ENCODE peak calls at places on chromosomes 1 and 21, in seven cellular contexts. M is NCI-H2171 treated with DMSO at 0.1 percent for 48 hours; Y is HL-60; L is EL; K is nephron progenitor cell; E is RPMI8226; Z is stimulated activated CD8-positive, alpha-beta memory T cell treated with anti-CD3 and anti-CD28 coated beads, Interleukin-7, amount 100 ng/mL, for 4 hours. Q is an unnamed sample.

GRCh38 chr1:228151526-228151925 is 1.8 kb downstream of the GJC2 start:
- DNase-seq in M (no peak), Y (no peak), L (no peak), K (no peak), E (no peak), Z (no peak), Q (no peak)

GRCh38 chr1:186286615-186287317 is 88.3 kb downstream of the TPR start:
- DNase-seq in M (no peak), Y (no peak), L (peak), K (no peak), E (no peak), Z (no peak), Q (no peak)

GRCh38 chr1:63705058-63705457 is 68.8 kb upstream of the ROR1 start:
- DNase-seq in M (no peak), Y (no peak), L (no peak), K (no peak), E (no peak), Z (no peak), Q (no peak)

GRCh38 chr1:53068314-53069084 is 6.5 kb downstream of the PODN start:
- DNase-seq in M (no peak), Y (no peak), L (no peak), K (no peak), E (no peak), Z (no peak), Q (peak)

GRCh38 chr1:36981771-36982622 is 52.3 kb downstream of the GRIK3 start:
- DNase-seq in M (peak), Y (no peak), L (no peak), K (no peak), E (no peak), Z (no peak), Q (no peak)

GRCh38 chr1:72122099-72122893 is 160.0 kb downstream of the NEGR1 start:
- DNase-seq in M (no peak), Y (no peak), L (no peak), K (no peak), E (no peak), Z (no peak), Q (no peak)

GRCh38 chr1:228465571-228466146 is 21.5 kb upstream of the RNF187 start:
- DNase-seq in M (no peak), Y (no peak), L (no peak), K (no peak), E (peak), Z (no peak), Q (peak)

GRCh38 chr1:91751281-91751680 is 134.7 kb downstream of the TGFBR3 start:
- DNase-seq in M (no peak), Y (no peak), L (peak), K (no peak), E (no peak), Z (no peak), Q (no peak)

GRCh38 chr1:184272178-184272866 is 114.5 kb upstream of the C1orf21 start:
- DNase-seq in M (no peak), Y (no peak), L (peak), K (no peak), E (no peak), Z (no peak), Q (no peak)

GRCh38 chr21:46063734-46064680 is 33.9 kb upstream of the COL6A2 start:
- DNase-seq in M (no peak), Y (no peak), L (no peak), K (no peak), E (no peak), Z (no peak), Q (no peak)

GRCh38 chr1:160548960-160549664 is 26.1 kb upstream of the SLAMF6 start:
- DNase-seq in M (peak), Y (no peak), L (no peak), K (no peak), E (no peak), Z (no peak), Q (no peak)

GRCh38 chr1:8598783-8599182 is 218.7 kb downstream of the RERE start:
- DNase-seq in M (no peak), Y (no peak), L (no peak), K (peak), E (no peak), Z (no peak), Q (no peak)

GRCh38 chr1:221085712-221086111 is 206.5 kb downstream of the HLX start:
- DNase-seq in M (no peak), Y (no peak), L (peak), K (no peak), E (no peak), Z (no peak), Q (no peak)

GRCh38 chr1:13792429-13792828 is 92.4 kb downstream of the PRDM2 start:
- DNase-seq in M (no peak), Y (no peak), L (peak), K (no peak), E (no peak), Z (no peak), Q (no peak)

GRCh38 chr1:69567847-69568434 is at the start of gene LRRC7:
- DNase-seq in M (no peak), Y (no peak), L (peak), K (peak), E (peak), Z (no peak), Q (no peak)

GRCh38 chr1:22163137-22163536 is 20.2 kb upstream of the WNT4 start:
- DNase-seq in M (no peak), Y (no peak), L (no peak), K (no peak), E (peak), Z (no peak), Q (no peak)

GRCh38 chr1:47978486-47978885 is 18.7 kb downstream of the TRABD2B start:
- DNase-seq in M (no peak), Y (no peak), L (no peak), K (no peak), E (no peak), Z (no peak), Q (no peak)

GRCh38 chr21:43279578-43279894 is 110.7 kb downstream of the CRYAA start:
- DNase-seq in M (no peak), Y (no peak), L (no peak), K (no peak), E (no peak), Z (no peak), Q (no peak)

GRCh38 chr1:43322506-43322905 is 15.1 kb upstream of the MPL start:
- DNase-seq in M (no peak), Y (no peak), L (no peak), K (no peak), E (no peak), Z (no peak), Q (peak)

GRCh38 chr21:45129231-45129923 is 55.0 kb downstream of the ADARB1 start:
- DNase-seq in M (no peak), Y (no peak), L (peak), K (no peak), E (no peak), Z (no peak), Q (no peak)

GRCh38 chr1:193417945-193418744 is 231.7 kb upstream of the B3GALT2 start:
- DNase-seq in M (no peak), Y (no peak), L (peak), K (no peak), E (peak), Z (no peak), Q (peak)

GRCh38 chr1:48572632-48573258 is 100.7 kb upstream of the SPATA6 start:
- DNase-seq in M (peak), Y (peak), L (peak), K (peak), E (peak), Z (no peak), Q (no peak)

GRCh38 chr1:170670751-170671628 is 7.1 kb downstream of the PRRX1 start:
- DNase-seq in M (no peak), Y (no peak), L (no peak), K (peak), E (peak), Z (no peak), Q (peak)

GRCh38 chr1:212966619-212967018 is 16.3 kb downstream of the VASH2 start:
- DNase-seq in M (no peak), Y (no peak), L (no peak), K (no peak), E (no peak), Z (no peak), Q (no peak)

GRCh38 chr1:61253912-61254628 is 171.7 kb downstream of the NFIA start:
- DNase-seq in M (no peak), Y (no peak), L (no peak), K (no peak), E (no peak), Z (no peak), Q (no peak)

GRCh38 chr1:51088474-51088873 is 13.6 kb upstream of the C1orf185 start:
- DNase-seq in M (no peak), Y (peak), L (peak), K (no peak), E (no peak), Z (no peak), Q (no peak)

GRCh38 chr1:12447849-12448312 is 170.1 kb downstream of the DHRS3 start:
- DNase-seq in M (peak), Y (no peak), L (peak), K (no peak), E (no peak), Z (no peak), Q (no peak)

GRCh38 chr1:228346731-228347130 is 59.9 kb downstream of the TRIM11 start:
- DNase-seq in M (no peak), Y (no peak), L (no peak), K (peak), E (no peak), Z (no peak), Q (peak)

GRCh38 chr1:45658171-45658570 is 28.2 kb downstream of the GPBP1L1 start:
- DNase-seq in M (no peak), Y (no peak), L (no peak), K (no peak), E (no peak), Z (no peak), Q (no peak)

GRCh38 chr1:154998818-154999650 is 3.6 kb upstream of the ZBTB7B start:
- DNase-seq in M (peak), Y (peak), L (peak), K (peak), E (peak), Z (peak), Q (peak)

GRCh38 chr1:203465943-203466342 is 9.7 kb upstream of the PRELP start:
- DNase-seq in M (no peak), Y (no peak), L (no peak), K (peak), E (no peak), Z (no peak), Q (no peak)

Q was measured in activated naive CD4-positive, alpha-beta T cell treated with anti-CD3 and anti-CD28 coated beads, Interleukin-2, amount 10 ng/mL, durations not matched to agents 7 days and 5 days.